ENCODE peak calls at places on chromosomes 5 and 9, in ten cellular contexts. F is stimulated activated CD4-positive, alpha-beta T cell treated with anti-CD3 and anti-CD28 coated beads, Interleukin-15, amount 100 ng/mL, for 48 hours; O is cardiac fibroblast; P is renal cortical epithelial cell; S is HTR-8/SVneo; E is mammary epithelial cell; Y is glomerular endothelial cell; N is substantia nigra; U is sciatic nerve; L is CD8-positive, alpha-beta memory T cell. V is an unnamed sample.

GRCh38 chr5:142478116-142478515 is 153.3 kb upstream of the SPRY4 start:
- DNase-seq in F (no peak), O (no peak), P (no peak), S (no peak), E (no peak), Y (no peak), N (no peak), U (no peak), L (no peak), V (no peak)

GRCh38 chr9:18910858-18911257 is 122.2 kb downstream of the SAXO1 start:
- DNase-seq in F (no peak), O (no peak), P (no peak), S (no peak), E (no peak), Y (no peak), N (no peak), U (no peak), L (no peak), V (no peak)

GRCh38 chr9:98944130-98945074 is 695 bp downstream of the COL15A1 start:
- DNase-seq in F (no peak), O (peak; percentile 5), P (no peak), S (no peak), E (peak; percentile 19), Y (no peak), N (no peak), U (no peak), L (no peak), V (no peak)

GRCh38 chr9:124659099-124659659 is 111.9 kb downstream of the NR6A1 start:
- DNase-seq in F (peak; percentile 26), O (peak; percentile 93), P (peak; percentile 86), S (peak; percentile 63), E (peak; percentile 93), Y (peak; percentile 72), N (peak; percentile 78), U (peak; percentile 68), L (peak; percentile 29), V (peak; percentile 41)

GRCh38 chr9:94164756-94165549 is 80.7 kb downstream of the PTPDC1 start:
- DNase-seq in F (no peak), O (no peak), P (no peak), S (no peak), E (no peak), Y (no peak), N (no peak), U (no peak), L (peak; percentile 40), V (no peak)

GRCh38 chr9:134725605-134725940 is 84.0 kb downstream of the COL5A1 start:
- DNase-seq in F (no peak), O (no peak), P (no peak), S (no peak), E (no peak), Y (no peak), N (peak; percentile 16), U (no peak), L (no peak), V (no peak)

GRCh38 chr5:74040065-74040551 is 414.1 kb downstream of the ARHGEF28 start:
- DNase-seq in F (no peak), O (peak; percentile 74), P (no peak), S (peak; percentile 37), E (peak; percentile 65), Y (no peak), N (no peak), U (no peak), L (no peak), V (no peak)

GRCh38 chr9:110217656-110218099 is 9.7 kb upstream of the C9orf152 start:
- DNase-seq in F (no peak), O (peak; percentile 74), P (peak; percentile 64), S (peak; percentile 26), E (peak; percentile 22), Y (peak; percentile 31), N (no peak), U (no peak), L (no peak), V (no peak)

GRCh38 chr9:6771722-6772121 is 13.9 kb downstream of the KDM4C start:
- DNase-seq in F (no peak), O (no peak), P (no peak), S (no peak), E (no peak), Y (no peak), N (no peak), U (no peak), L (no peak), V (peak; percentile 55)

GRCh38 chr9:21657966-21658667 is 144.3 kb upstream of the MTAP start:
- DNase-seq in F (no peak), O (peak; percentile 74), P (no peak), S (no peak), E (no peak), Y (no peak), N (no peak), U (no peak), L (no peak), V (no peak)

GRCh38 chr9:31969552-31969951 is 414.9 kb upstream of the ACO1 start:
- DNase-seq in F (no peak), O (no peak), P (no peak), S (no peak), E (no peak), Y (no peak), N (no peak), U (no peak), L (no peak), V (no peak)

GRCh38 chr5:96809898-96810297 is 2.2 kb upstream of the ERAP1 start:
- DNase-seq in F (peak; percentile 33), O (no peak), P (no peak), S (no peak), E (no peak), Y (no peak), N (no peak), U (no peak), L (no peak), V (no peak)

GRCh38 chr9:22159590-22159989 is 150.5 kb upstream of the CDKN2B start:
- DNase-seq in F (no peak), O (no peak), P (no peak), S (no peak), E (no peak), Y (no peak), N (no peak), U (no peak), L (no peak), V (no peak)

GRCh38 chr5:141003791-141004601 is 37.7 kb downstream of the PCDHAC2 start:
- DNase-seq in F (no peak), O (no peak), P (peak; percentile 93), S (peak; percentile 37), E (peak; percentile 98), Y (no peak), N (no peak), U (no peak), L (no peak), V (no peak)

GRCh38 chr5:124742983-124743533 is 3.4 kb downstream of the ZNF608 start:
- DNase-seq in F (no peak), O (peak; percentile 80), P (peak; percentile 94), S (peak; percentile 60), E (peak; percentile 92), Y (no peak), N (no peak), U (no peak), L (no peak), V (no peak)

GRCh38 chr9:93324191-93324834 is 127.2 kb upstream of the FAM120A start:
- DNase-seq in F (no peak), O (no peak), P (no peak), S (no peak), E (no peak), Y (no peak), N (no peak), U (peak; percentile 33), L (no peak), V (no peak)

GRCh38 chr5:67659288-67659687 is 462.7 kb upstream of the CD180 start:
- DNase-seq in F (no peak), O (peak; percentile 15), P (no peak), S (no peak), E (no peak), Y (no peak), N (no peak), U (no peak), L (no peak), V (no peak)

GRCh38 chr9:15144567-15145174 is 162.3 kb downstream of the TTC39B start:
- DNase-seq in F (no peak), O (peak; percentile 22), P (peak; percentile 20), S (no peak), E (peak; percentile 70), Y (no peak), N (no peak), U (no peak), L (no peak), V (no peak)

GRCh38 chr5:167835146-167835545 is 456.3 kb upstream of the WWC1 start:
- DNase-seq in F (no peak), O (peak; percentile 13), P (no peak), S (no peak), E (no peak), Y (no peak), N (no peak), U (no peak), L (no peak), V (no peak)

GRCh38 chr9:123615381-123615780 is 259.4 kb downstream of the CRB2 start:
- DNase-seq in F (no peak), O (no peak), P (no peak), S (no peak), E (no peak), Y (no peak), N (no peak), U (no peak), L (no peak), V (no peak)

GRCh38 chr9:1871486-1872181 is 143.5 kb upstream of the SMARCA2 start:
- DNase-seq in F (no peak), O (no peak), P (peak; percentile 2), S (no peak), E (no peak), Y (no peak), N (no peak), U (no peak), L (no peak), V (no peak)

GRCh38 chr9:95175523-95175922 is 142.0 kb downstream of the FANCC start:
- DNase-seq in F (no peak), O (no peak), P (no peak), S (no peak), E (no peak), Y (no peak), N (no peak), U (no peak), L (no peak), V (no peak)

GRCh38 chr5:75023368-75024159 is 28.8 kb downstream of the GCNT4 start:
- DNase-seq in F (no peak), O (no peak), P (no peak), S (no peak), E (peak; percentile 71), Y (no peak), N (no peak), U (no peak), L (peak; percentile 58), V (no peak)

GRCh38 chr5:171934586-171934985 is 71.9 kb downstream of the FBXW11 start:
- DNase-seq in F (no peak), O (no peak), P (no peak), S (no peak), E (no peak), Y (no peak), N (no peak), U (no peak), L (no peak), V (no peak)

GRCh38 chr5:58317009-58317408 is 142.9 kb downstream of the PLK2 start:
- DNase-seq in F (no peak), O (peak; percentile 12), P (no peak), S (no peak), E (no peak), Y (no peak), N (no peak), U (no peak), L (no peak), V (no peak)

GRCh38 chr9:133581553-133582343 is 27.4 kb downstream of the FAM163B start:
- DNase-seq in F (no peak), O (peak; percentile 99), P (no peak), S (no peak), E (peak; percentile 15), Y (no peak), N (no peak), U (no peak), L (no peak), V (no peak)

GRCh38 chr5:115586525-115587146 is 15.6 kb downstream of the TICAM2 start:
- DNase-seq in F (no peak), O (peak; percentile 62), P (peak; percentile 42), S (peak; percentile 18), E (no peak), Y (no peak), N (no peak), U (no peak), L (peak; percentile 21), V (no peak)

GRCh38 chr5:74028406-74028805 is 402.4 kb downstream of the ARHGEF28 start:
- DNase-seq in F (no peak), O (no peak), P (peak; percentile 38), S (no peak), E (peak; percentile 96), Y (no peak), N (no peak), U (no peak), L (no peak), V (no peak)

V was measured in iPS DF 6.9.